ENCODE peak calls at places on chromosomes 4 and X, in nine cellular contexts. J, G, A, S, O, I, Q, C and M are unnamed samples.

GRCh38 chrX:36908801-36909403 is 99.3 kb upstream of the FAM47C start:
- DNase-seq in J (peak), G (no peak), A (no peak), S (no peak), O (peak), I (peak), Q (no peak), C (no peak), M (no peak)

GRCh38 chr4:13248621-13249298 is 235.4 kb downstream of the RAB28 start:
- DNase-seq in J (no peak), G (no peak), A (no peak), S (no peak), O (no peak), I (no peak), Q (no peak), C (no peak), M (no peak)

GRCh38 chr4:80577991-80578390 is 242.5 kb downstream of the CFAP299 start:
- DNase-seq in J (no peak), G (no peak), A (no peak), S (no peak), O (no peak), I (no peak), Q (no peak), C (no peak), M (no peak)

GRCh38 chr4:48970471-48970921 is 15.6 kb upstream of the CWH43 start:
- DNase-seq in J (no peak), G (no peak), A (no peak), S (no peak), O (no peak), I (peak), Q (no peak), C (no peak), M (no peak)

GRCh38 chrX:123860506-123860840 is 620 bp downstream of the XIAP start:
- DNase-seq in J (no peak), G (no peak), A (peak), S (no peak), O (no peak), I (peak), Q (no peak), C (peak), M (no peak)

GRCh38 chr4:4860381-4860802 is 927 bp downstream of the MSX1 start:
- DNase-seq in J (no peak), G (no peak), A (no peak), S (no peak), O (peak), I (peak), Q (no peak), C (no peak), M (no peak)

GRCh38 chr4:72886602-72887001 is 182.9 kb downstream of the COX18 start:
- DNase-seq in J (no peak), G (no peak), A (no peak), S (no peak), O (no peak), I (no peak), Q (no peak), C (no peak), M (no peak)

GRCh38 chr4:10371869-10372471 is 85.3 kb downstream of the ZNF518B start:
- DNase-seq in J (no peak), G (no peak), A (no peak), S (no peak), O (no peak), I (peak), Q (no peak), C (no peak), M (no peak)

GRCh38 chr4:38131371-38132139 is 171.4 kb downstream of the PTTG2 start:
- DNase-seq in J (no peak), G (no peak), A (peak), S (no peak), O (no peak), I (no peak), Q (no peak), C (no peak), M (no peak)

GRCh38 chr4:6257243-6258025 is 12.2 kb upstream of the WFS1 start:
- DNase-seq in J (no peak), G (no peak), A (no peak), S (no peak), O (no peak), I (no peak), Q (no peak), C (no peak), M (no peak)

GRCh38 chr4:149077142-149077541 is 634.9 kb upstream of the NR3C2 start:
- DNase-seq in J (no peak), G (no peak), A (no peak), S (no peak), O (no peak), I (no peak), Q (no peak), C (no peak), M (no peak)

GRCh38 chrX:98379134-98379533 is 1495.4 kb downstream of the RPA4 start:
- DNase-seq in J (no peak), G (no peak), A (no peak), S (no peak), O (no peak), I (no peak), Q (no peak), C (no peak), M (no peak)

GRCh38 chr4:37464373-37464772 is 219.8 kb downstream of the NWD2 start:
- DNase-seq in J (no peak), G (no peak), A (no peak), S (no peak), O (no peak), I (no peak), Q (no peak), C (no peak), M (no peak)

GRCh38 chr4:151671541-151672059 is 89.2 kb downstream of the GATB start:
- DNase-seq in J (no peak), G (no peak), A (no peak), S (no peak), O (no peak), I (no peak), Q (no peak), C (no peak), M (no peak)

GRCh38 chr4:158056689-158057245 is 116.1 kb downstream of the GASK1B start:
- DNase-seq in J (no peak), G (no peak), A (no peak), S (no peak), O (no peak), I (no peak), Q (no peak), C (no peak), M (no peak)

GRCh38 chrX:132063862-132064261 is 40.8 kb downstream of the STK26 start:
- DNase-seq in J (no peak), G (no peak), A (no peak), S (no peak), O (no peak), I (no peak), Q (no peak), C (no peak), M (no peak)

GRCh38 chr4:30717208-30718020 is 2.8 kb upstream of the PCDH7 start:
- DNase-seq in J (no peak), G (no peak), A (no peak), S (no peak), O (peak), I (peak), Q (peak), C (peak), M (no peak)

GRCh38 chr4:184810720-184811119 is 15.0 kb downstream of the ACSL1 start:
- DNase-seq in J (no peak), G (no peak), A (no peak), S (no peak), O (no peak), I (no peak), Q (no peak), C (no peak), M (no peak)

GRCh38 chr4:74328501-74328900 is 20.2 kb downstream of the EPGN start:
- DNase-seq in J (no peak), G (no peak), A (no peak), S (no peak), O (peak), I (no peak), Q (no peak), C (no peak), M (no peak)

GRCh38 chrX:136047001-136047642 is 61.9 kb downstream of the SLC9A6 start:
- DNase-seq in J (no peak), G (no peak), A (no peak), S (no peak), O (no peak), I (no peak), Q (no peak), C (no peak), M (no peak)

GRCh38 chr4:147056951-147057630 is 111.4 kb upstream of the TTC29 start:
- DNase-seq in J (no peak), G (no peak), A (no peak), S (no peak), O (no peak), I (no peak), Q (no peak), C (no peak), M (no peak)

GRCh38 chr4:176380352-176381157 is 60.8 kb downstream of the SPCS3 start:
- DNase-seq in J (no peak), G (no peak), A (no peak), S (no peak), O (no peak), I (no peak), Q (no peak), C (no peak), M (no peak)

GRCh38 chr4:139988863-139989765 is 164.9 kb downstream of the MAML3 start:
- DNase-seq in J (no peak), G (no peak), A (no peak), S (peak), O (peak), I (peak), Q (peak), C (peak), M (peak)

GRCh38 chr4:150280081-150280950 is 202.1 kb downstream of the DCLK2 start:
- DNase-seq in J (no peak), G (no peak), A (no peak), S (no peak), O (peak), I (peak), Q (no peak), C (peak), M (no peak)

GRCh38 chrX:108735087-108735679 is 1.2 kb downstream of the IRS4 start:
- DNase-seq in J (peak), G (no peak), A (no peak), S (no peak), O (no peak), I (no peak), Q (no peak), C (no peak), M (no peak)

GRCh38 chr4:1369484-1370079 is 22.6 kb downstream of the UVSSA start:
- DNase-seq in J (no peak), G (no peak), A (no peak), S (no peak), O (no peak), I (no peak), Q (no peak), C (no peak), M (no peak)

GRCh38 chrX:22533898-22534297 is 261.2 kb downstream of the CBLL2 start:
- DNase-seq in J (no peak), G (no peak), A (no peak), S (no peak), O (no peak), I (no peak), Q (no peak), C (no peak), M (no peak)

GRCh38 chr4:107153228-107153627 is 117.1 kb upstream of the DKK2 start:
- DNase-seq in J (no peak), G (no peak), A (no peak), S (no peak), O (no peak), I (no peak), Q (peak), C (no peak), M (no peak)

GRCh38 chr4:133996431-133997121 is 205.0 kb downstream of the PABPC4L start:
- DNase-seq in J (no peak), G (no peak), A (no peak), S (no peak), O (no peak), I (no peak), Q (no peak), C (no peak), M (no peak)